ENCODE peak calls at places on chromosomes 3 and 15, in four cellular contexts. Z, D, R and C are unnamed samples.

GRCh38 chr3:64514889-64515288 is 172.9 kb downstream of the ADAMTS9 start:
- DNase-seq in Z (no peak), D (no peak), R (no peak), C (no peak)

GRCh38 chr15:55344206-55344605 is 25.2 kb downstream of the PIGB start:
- DNase-seq in Z (no peak), D (no peak), R (no peak), C (no peak)

GRCh38 chr15:66729339-66729951 is 27.4 kb downstream of the SMAD6 start:
- DNase-seq in Z (no peak), D (no peak), R (no peak), C (peak)

GRCh38 chr3:184663756-184664155 is 48.1 kb downstream of the MAGEF1 start:
- DNase-seq in Z (no peak), D (no peak), R (no peak), C (no peak)

GRCh38 chr3:48469046-48469915 is 22.7 kb downstream of the ATRIP start:
- DNase-seq in Z (no peak), D (no peak), R (no peak), C (no peak)

GRCh38 chr3:37492977-37493471 is 318.6 kb upstream of the LRRFIP2 start:
- DNase-seq in Z (peak), D (no peak), R (no peak), C (peak)

GRCh38 chr15:73686781-73687256 is 2.6 kb downstream of the CD276 start:
- DNase-seq in Z (no peak), D (no peak), R (no peak), C (peak)

GRCh38 chr3:16441306-16441898 is 72.1 kb downstream of the RFTN1 start:
- DNase-seq in Z (peak), D (no peak), R (no peak), C (peak)

GRCh38 chr15:68188647-68189046 is 16.5 kb downstream of the CALML4 start:
- DNase-seq in Z (no peak), D (no peak), R (no peak), C (no peak)

GRCh38 chr15:80957976-80958375 is 31.6 kb downstream of the MESD start:
- DNase-seq in Z (no peak), D (no peak), R (no peak), C (no peak)

GRCh38 chr3:149216195-149216869 is 5.3 kb downstream of the CP start:
- DNase-seq in Z (peak), D (no peak), R (no peak), C (peak)

GRCh38 chr15:67080900-67081431 is 15.6 kb downstream of the SMAD3 start:
- DNase-seq in Z (no peak), D (peak), R (no peak), C (peak)

GRCh38 chr3:52047295-52047960 is 8.9 kb downstream of the DUSP7 start:
- DNase-seq in Z (no peak), D (no peak), R (no peak), C (no peak)

GRCh38 chr15:40302288-40302886 is 5.3 kb downstream of the PLCB2 start:
- DNase-seq in Z (no peak), D (no peak), R (no peak), C (no peak)

GRCh38 chr15:36430280-36430679 is 149.1 kb upstream of the CDIN1 start:
- DNase-seq in Z (no peak), D (no peak), R (no peak), C (no peak)